ENCODE peak calls at places on chromosomes 13 and 19, in six cellular contexts. M is epithelial cell of esophagus; F is progenitor cell of endocrine pancreas; N is neural crest cell; J is stimulated activated CD8-positive, alpha-beta memory T cell treated with anti-CD3 and anti-CD28 coated beads, Interleukin-4, amount 100 ng/mL, for 1 hour; I is effector CD4-positive, alpha-beta T cell. Y is an unnamed sample.

GRCh38 chr13:95099541-95099940 is 201.7 kb downstream of the ABCC4 start:
- DNase-seq in I (no peak), J (no peak), M (peak; percentile 94), N (no peak), F (no peak), Y (no peak)

GRCh38 chr19:33394723-33395560 is 21.4 kb downstream of the CEBPG start:
- DNase-seq in I (no peak), J (no peak), N (no peak), F (no peak), M (no peak), Y (no peak)

GRCh38 chr19:53659292-53659691 is 27.5 kb downstream of the DPRX start:
- DNase-seq in N (peak; percentile 35), F (peak; percentile 18), I (no peak), M (peak; percentile 25), J (no peak), Y (no peak)

GRCh38 chr13:44165172-44165894 is 208.3 kb upstream of the SERP2 start:
- DNase-seq in J (no peak), N (no peak), F (no peak), M (peak; percentile 7), I (no peak), Y (no peak)

GRCh38 chr13:32938907-32939306 is 77.3 kb upstream of the KL start:
- DNase-seq in J (no peak), M (peak; percentile 79), F (no peak), I (no peak), N (no peak), Y (no peak)

GRCh38 chr13:103067751-103068563 is 1.7 kb upstream of the SLC10A2 start:
- DNase-seq in I (no peak), M (peak; percentile 78), N (no peak), J (no peak), F (no peak), Y (no peak)

GRCh38 chr13:95536629-95537241 is 15.8 kb upstream of the CLDN10 start:
- DNase-seq in I (no peak), J (no peak), M (peak; percentile 48), N (no peak), F (no peak), Y (no peak)

GRCh38 chr13:96994030-96994848 is at the start of gene OXGR1:
- DNase-seq in M (no peak), F (peak; percentile 14), J (no peak), N (peak; percentile 12), I (no peak), Y (no peak)

GRCh38 chr19:4391701-4392543 is 8.4 kb downstream of the SH3GL1 start:
- DNase-seq in F (no peak), N (no peak), J (no peak), M (peak; percentile 59), I (no peak), Y (no peak)

GRCh38 chr13:97279079-97279411 is 56.9 kb downstream of the MBNL2 start:
- DNase-seq in M (no peak), J (no peak), F (no peak), I (no peak), N (no peak), Y (no peak)

GRCh38 chr19:55079400-55080038 is 3.9 kb downstream of the EPS8L1 start:
- DNase-seq in N (no peak), M (no peak), J (no peak), I (no peak), F (no peak), Y (no peak)

GRCh38 chr19:2976609-2977000 is 759 bp upstream of the TLE6 start:
- DNase-seq in M (no peak), J (no peak), I (no peak), N (no peak), F (no peak), Y (no peak)